ENCODE peak calls at places on chromosome 11, in five cellular contexts. R is GM12878, Y is A549, X is H1, D is K562. Z is an unnamed sample.

GRCh38 chr11:64858467-64859401 is 14.3 kb upstream of the CDC42BPG start:
- DNase-seq in Y (no peak), X (no peak), D (no peak), R (no peak), Z (no peak)

GRCh38 chr11:123567466-123567865 is 87.0 kb downstream of the SCN3B start:
- DNase-seq in X (no peak), Y (no peak), D (no peak), R (no peak), Z (no peak)

GRCh38 chr11:19394525-19395016 is 153.8 kb upstream of the E2F8 start:
- DNase-seq in Y (no peak), X (no peak), D (no peak), R (peak; percentile 60), Z (no peak)

GRCh38 chr11:86672007-86672621 is at the start of gene ME3:
- DNase-seq in R (no peak), X (peak; percentile 76), D (no peak), Y (peak; percentile 76), Z (no peak)

GRCh38 chr11:126793596-126793995 is 207.0 kb downstream of the KIRREL3 start:
- DNase-seq in D (no peak), X (no peak), R (no peak), Y (no peak), Z (no peak)

GRCh38 chr11:128909438-128910125 is 18.4 kb downstream of the KCNJ5 start:
- DNase-seq in Y (no peak), R (no peak), D (no peak), X (no peak), Z (no peak)

GRCh38 chr11:1548221-1549070 is 23.6 kb downstream of the DUSP8 start:
- DNase-seq in D (peak; percentile 49), Y (peak; percentile 71), R (no peak), X (peak; percentile 81), Z (no peak)

GRCh38 chr11:122343247-122343646 is 227.2 kb upstream of the BLID start:
- DNase-seq in Y (no peak), D (no peak), R (no peak), X (no peak), Z (no peak)

GRCh38 chr11:67355023-67355793 is 1.9 kb upstream of the POLD4 start:
- DNase-seq in Y (peak; percentile 40), D (no peak), X (no peak), R (no peak), Z (no peak)

GRCh38 chr11:100908746-100909145 is 220.9 kb downstream of the PGR start:
- DNase-seq in Y (no peak), X (no peak), D (no peak), R (no peak), Z (no peak)

GRCh38 chr11:77069336-77069968 is 2.7 kb downstream of the CAPN5 start:
- DNase-seq in Y (no peak), X (no peak), R (no peak), D (no peak), Z (no peak)

GRCh38 chr11:12246169-12246568 is 131.2 kb upstream of the PARVA start:
- DNase-seq in R (no peak), D (no peak), Y (no peak), X (no peak), Z (no peak)

GRCh38 chr11:78432058-78432515 is 14.5 kb upstream of the GAB2 start:
- DNase-seq in Y (peak; percentile 20), R (no peak), X (no peak), D (no peak), Z (no peak)

GRCh38 chr11:2673250-2673610 is 26.6 kb downstream of the KCNQ1OT1 start:
- DNase-seq in X (no peak), R (no peak), D (no peak), Y (no peak), Z (no peak)

GRCh38 chr11:70495351-70496310 is 97.3 kb downstream of the CTTN start:
- DNase-seq in Y (no peak), X (no peak), R (no peak), D (no peak), Z (no peak)

GRCh38 chr11:127925430-127925829 is 661.9 kb downstream of the ETS1 start:
- DNase-seq in X (no peak), R (no peak), Y (no peak), D (no peak), Z (no peak)

GRCh38 chr11:776459-777287 is 614 bp downstream of the GATD1 start:
- DNase-seq in D (peak; percentile 90), X (no peak), R (no peak), Y (no peak), Z (no peak)

GRCh38 chr11:45089251-45089650 is 57.2 kb upstream of the PRDM11 start:
- DNase-seq in X (no peak), R (no peak), D (no peak), Y (peak; percentile 43), Z (no peak)

DNA sequence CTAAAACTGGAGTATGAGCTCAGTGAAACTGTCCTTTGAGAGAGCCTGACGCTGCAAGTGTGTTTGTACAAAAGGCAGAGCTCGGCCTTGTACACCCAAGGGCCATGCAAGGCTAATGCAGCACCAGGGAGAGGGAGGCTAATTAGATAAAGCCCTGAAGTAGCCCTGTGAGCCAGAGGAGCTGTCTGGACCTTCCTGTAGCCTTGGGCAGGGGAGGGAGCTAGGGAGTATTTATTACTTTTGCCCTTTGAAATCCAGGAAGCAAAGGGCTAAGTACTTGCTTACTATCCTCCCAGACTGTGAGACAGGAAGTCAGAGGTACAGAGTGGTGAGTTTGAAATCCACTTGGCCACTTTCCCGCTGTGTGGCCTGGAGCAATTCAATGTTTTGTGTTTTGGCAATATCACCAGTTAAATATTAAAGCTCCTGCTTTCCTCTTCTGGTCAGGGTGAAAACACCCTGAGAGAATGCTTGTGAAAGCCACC is 10.2 kb upstream of the LDHA start:
- DNase-seq in Y (peak; percentile 94), X (no peak), R (peak; percentile 51), D (peak; percentile 22), Z (peak; percentile 80)
- TF ChIP-seq HDAC2 in Y (no peak), X (no peak), R (no peak), D (no peak), Z (peak; percentile 71)

DNA sequence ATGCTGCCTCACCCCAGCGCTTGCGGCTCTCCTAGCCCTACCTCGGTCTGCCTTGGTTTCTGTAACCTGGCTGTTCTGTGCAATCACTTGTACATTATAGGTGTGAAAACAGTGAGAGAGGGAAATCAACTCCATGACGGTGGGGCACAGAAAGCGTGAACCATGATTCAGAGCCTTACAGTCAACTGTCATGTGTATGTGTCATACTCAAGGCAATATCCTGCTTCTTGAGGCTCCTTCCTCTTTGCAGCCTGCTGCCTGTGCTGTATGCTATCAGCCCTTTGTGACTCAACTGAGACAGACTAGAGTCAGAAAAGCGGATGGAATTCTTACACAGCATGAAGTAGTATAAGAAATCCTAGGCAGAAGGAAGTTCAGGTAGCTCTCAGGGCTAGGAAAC is 2.1 kb downstream of the NRIP3 start:
- DNase-seq in D (no peak), R (no peak), Y (no peak), X (no peak), Z (no peak)
- TF ChIP-seq HDAC2 in D (no peak), R (no peak), Y (no peak), X (no peak), Z (no peak)

GRCh38 chr11:120225372-120225909 is 14.5 kb upstream of the POU2F3 start:
- DNase-seq in R (no peak), Y (no peak), D (no peak), X (no peak), Z (no peak)
- TF ChIP-seq HDAC2 in R (no peak), Y (no peak), D (no peak), X (no peak), Z (no peak)

DNA sequence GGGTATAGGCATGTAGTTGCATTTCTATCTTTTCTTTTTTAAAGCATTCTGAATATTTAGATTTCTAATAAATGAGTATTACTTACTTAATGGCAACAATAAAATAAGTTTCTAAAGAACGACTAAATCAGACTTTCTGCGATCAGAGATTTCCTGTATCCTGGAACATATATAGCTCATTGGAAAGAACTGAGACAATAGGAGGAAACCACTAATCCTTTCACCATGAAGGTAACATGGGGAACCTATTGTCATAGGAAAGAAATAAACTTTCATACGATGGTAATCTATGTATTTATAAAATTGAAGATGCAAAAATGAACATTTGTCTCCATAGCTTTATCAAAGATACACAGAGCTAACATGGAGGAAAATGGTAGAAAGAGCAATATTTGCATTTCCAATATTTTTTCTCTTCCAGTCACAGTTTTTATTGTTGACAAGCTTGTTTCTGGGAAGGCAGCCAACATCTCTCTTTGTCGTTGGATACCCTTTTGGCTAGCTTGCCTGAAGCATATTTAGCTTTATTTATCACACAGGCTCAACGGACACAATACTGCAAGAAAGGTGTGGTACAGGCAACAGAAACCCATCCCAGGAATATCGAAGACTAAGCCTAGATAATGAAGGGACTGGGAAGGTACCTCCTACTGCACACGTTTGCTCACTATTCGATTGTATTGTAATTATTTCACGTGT is 293.3 kb upstream of the MPPED2 start:
- DNase-seq in X (no peak), R (no peak), Y (no peak), D (no peak), Z (no peak)
- TF ChIP-seq HDAC2 in X (no peak), R (no peak), Y (no peak), D (no peak), Z (no peak)

GRCh38 chr11:72195518-72195917 is 3.6 kb downstream of the FOLR1 start:
- DNase-seq in R (no peak), D (no peak), X (no peak), Y (no peak), Z (no peak)
- TF ChIP-seq HDAC2 in R (no peak), D (no peak), X (no peak), Y (no peak), Z (no peak)

GRCh38 chr11:61079416-61080150 is 22.7 kb upstream of the CD5 start:
- DNase-seq in R (no peak), Y (no peak), X (no peak), D (no peak), Z (no peak)

GRCh38 chr11:61080986-61081590 is 21.2 kb upstream of the CD5 start:
- DNase-seq in Y (no peak), R (no peak), X (no peak), D (no peak), Z (no peak)

GRCh38 chr11:61082161-61082870 is 20.0 kb upstream of the CD5 start:
- DNase-seq in Y (no peak), R (no peak), D (no peak), X (no peak), Z (no peak)

GRCh38 chr11:61082931-61083531 is 19.3 kb upstream of the CD5 start:
- DNase-seq in D (no peak), R (no peak), Y (no peak), X (no peak), Z (no peak)

GRCh38 chr11:61080526-61080925 is 21.8 kb upstream of the CD5 start:
- DNase-seq in R (no peak), D (no peak), X (no peak), Y (no peak), Z (no peak)
- TF ChIP-seq HDAC2 in R (no peak), D (no peak), X (no peak), Y (no peak), Z (no peak)

Z was measured in HepG2.